ENCODE peak calls at places on chromosomes 12 and 14, in five cellular contexts. One of them, this sample, is unnamed.

GRCh38 chr12:66393890-66394289 is 91.6 kb downstream of the HELB start:
- DNase-seq in stimulated activated CD8-positive, alpha-beta memory T cell treated with anti-CD3 and anti-CD28 coated beads, Interleukin-12 subunit alpha, Interleukin-12 subunit beta, amount 100 ng/mL, for 1 hour: no peak
- DNase-seq in skeletal muscle cell: no peak
- DNase-seq in body of pancreas: no peak
- DNase-seq in H4: no peak
- DNase-seq in this sample: no peak

GRCh38 chr14:22887260-22887989 is 4.4 kb downstream of the REM2 start:
- DNase-seq in stimulated activated CD8-positive, alpha-beta memory T cell treated with anti-CD3 and anti-CD28 coated beads, Interleukin-12 subunit alpha, Interleukin-12 subunit beta, amount 100 ng/mL, for 1 hour: no peak
- DNase-seq in skeletal muscle cell: peak
- DNase-seq in body of pancreas: peak
- DNase-seq in H4: peak
- DNase-seq in this sample: no peak

GRCh38 chr12:14892726-14893442 is 7.2 kb upstream of the MGP start:
- DNase-seq in stimulated activated CD8-positive, alpha-beta memory T cell treated with anti-CD3 and anti-CD28 coated beads, Interleukin-12 subunit alpha, Interleukin-12 subunit beta, amount 100 ng/mL, for 1 hour: no peak
- DNase-seq in skeletal muscle cell: no peak
- DNase-seq in body of pancreas: peak
- DNase-seq in H4: peak
- DNase-seq in this sample: no peak

GRCh38 chr12:127284870-127285431 is 982.0 kb upstream of the TMEM132C start:
- DNase-seq in stimulated activated CD8-positive, alpha-beta memory T cell treated with anti-CD3 and anti-CD28 coated beads, Interleukin-12 subunit alpha, Interleukin-12 subunit beta, amount 100 ng/mL, for 1 hour: no peak
- DNase-seq in skeletal muscle cell: peak
- DNase-seq in body of pancreas: no peak
- DNase-seq in H4: peak
- DNase-seq in this sample: no peak

GRCh38 chr14:48693793-48694192 is 892.4 kb downstream of the RPS29 start:
- DNase-seq in stimulated activated CD8-positive, alpha-beta memory T cell treated with anti-CD3 and anti-CD28 coated beads, Interleukin-12 subunit alpha, Interleukin-12 subunit beta, amount 100 ng/mL, for 1 hour: no peak
- DNase-seq in skeletal muscle cell: no peak
- DNase-seq in body of pancreas: no peak
- DNase-seq in H4: no peak
- DNase-seq in this sample: no peak

GRCh38 chr12:74817499-74817898 is 279.9 kb downstream of the ATXN7L3B start:
- DNase-seq in stimulated activated CD8-positive, alpha-beta memory T cell treated with anti-CD3 and anti-CD28 coated beads, Interleukin-12 subunit alpha, Interleukin-12 subunit beta, amount 100 ng/mL, for 1 hour: no peak
- DNase-seq in skeletal muscle cell: no peak
- DNase-seq in body of pancreas: no peak
- DNase-seq in H4: no peak
- DNase-seq in this sample: no peak

GRCh38 chr14:20454645-20455354 is at the start of the genes APEX1 and OSGEP:
- DNase-seq in stimulated activated CD8-positive, alpha-beta memory T cell treated with anti-CD3 and anti-CD28 coated beads, Interleukin-12 subunit alpha, Interleukin-12 subunit beta, amount 100 ng/mL, for 1 hour: peak
- DNase-seq in skeletal muscle cell: peak
- DNase-seq in body of pancreas: peak
- DNase-seq in H4: peak
- DNase-seq in this sample: peak

GRCh38 chr14:73264896-73265720 is 27.8 kb downstream of the PAPLN start:
- DNase-seq in stimulated activated CD8-positive, alpha-beta memory T cell treated with anti-CD3 and anti-CD28 coated beads, Interleukin-12 subunit alpha, Interleukin-12 subunit beta, amount 100 ng/mL, for 1 hour: no peak
- DNase-seq in skeletal muscle cell: no peak
- DNase-seq in body of pancreas: no peak
- DNase-seq in H4: no peak
- DNase-seq in this sample: no peak

GRCh38 chr12:3224530-3224903 is 147.3 kb downstream of the TSPAN9 start:
- DNase-seq in stimulated activated CD8-positive, alpha-beta memory T cell treated with anti-CD3 and anti-CD28 coated beads, Interleukin-12 subunit alpha, Interleukin-12 subunit beta, amount 100 ng/mL, for 1 hour: no peak
- DNase-seq in skeletal muscle cell: no peak
- DNase-seq in body of pancreas: no peak
- DNase-seq in H4: no peak
- DNase-seq in this sample: no peak

GRCh38 chr14:67856806-67857205 is 37.2 kb downstream of the RAD51B start:
- DNase-seq in stimulated activated CD8-positive, alpha-beta memory T cell treated with anti-CD3 and anti-CD28 coated beads, Interleukin-12 subunit alpha, Interleukin-12 subunit beta, amount 100 ng/mL, for 1 hour: no peak
- DNase-seq in skeletal muscle cell: no peak
- DNase-seq in body of pancreas: no peak
- DNase-seq in H4: peak
- DNase-seq in this sample: no peak

GRCh38 chr12:106246891-106247730 is 709 bp downstream of the CKAP4 start:
- DNase-seq in stimulated activated CD8-positive, alpha-beta memory T cell treated with anti-CD3 and anti-CD28 coated beads, Interleukin-12 subunit alpha, Interleukin-12 subunit beta, amount 100 ng/mL, for 1 hour: peak
- DNase-seq in skeletal muscle cell: no peak
- DNase-seq in body of pancreas: peak
- DNase-seq in H4: no peak
- DNase-seq in this sample: peak